ENCODE peak calls at places on chromosomes 3 and 15, in seven cellular contexts. H is cardiac muscle cell; D is mucosa of descending colon; Y is right atrium auricular region; K is activated CD8-positive, alpha-beta T cell treated with anti-CD3 and anti-CD28 coated beads for 36 hours; B is fibroblast of the aortic adventitia; M is A549. F is an unnamed sample.

GRCh38 chr3:136882575-136882974 is 20.6 kb downstream of the NCK1 start:
- DNase-seq in H (no peak), D (no peak), Y (no peak), K (no peak), B (no peak), M (no peak), F (no peak)

GRCh38 chr15:80034633-80035032 is 24.8 kb upstream of the ZFAND6 start:
- DNase-seq in H (no peak), D (no peak), Y (no peak), K (no peak), B (no peak), M (no peak), F (no peak)

GRCh38 chr3:165195628-165196576 is at the start of gene SLITRK3:
- DNase-seq in H (peak), D (no peak), Y (no peak), K (no peak), B (no peak), M (no peak), F (peak)

GRCh38 chr3:13069495-13069894 is 3.7 kb downstream of the IQSEC1 start:
- DNase-seq in H (no peak), D (no peak), Y (no peak), K (peak), B (no peak), M (no peak), F (no peak)

GRCh38 chr3:54262541-54262940 is 140.2 kb downstream of the CACNA2D3 start:
- DNase-seq in H (no peak), D (no peak), Y (no peak), K (no peak), B (no peak), M (no peak), F (no peak)

GRCh38 chr3:149342413-149343340 is 9.2 kb upstream of the TM4SF18 start:
- DNase-seq in H (no peak), D (no peak), Y (no peak), K (no peak), B (peak), M (no peak), F (no peak)

GRCh38 chr3:50639055-50639494 is 22.1 kb downstream of the MAPKAPK3 start:
- DNase-seq in H (no peak), D (no peak), Y (no peak), K (no peak), B (peak), M (no peak), F (no peak)

GRCh38 chr3:21944251-21944650 is 193.2 kb upstream of the ZNF385D start:
- DNase-seq in H (peak), D (no peak), Y (no peak), K (no peak), B (peak), M (no peak), F (no peak)

GRCh38 chr3:73389104-73389809 is 235.5 kb downstream of the PDZRN3 start:
- DNase-seq in H (no peak), D (no peak), Y (no peak), K (no peak), B (peak), M (no peak), F (no peak)

GRCh38 chr15:52180196-52180835 is 10.9 kb downstream of the GNB5 start:
- DNase-seq in H (no peak), D (peak), Y (no peak), K (peak), B (no peak), M (no peak), F (no peak)

GRCh38 chr3:187914231-187914630 is 169.0 kb upstream of the BCL6 start:
- DNase-seq in H (peak), D (no peak), Y (no peak), K (no peak), B (no peak), M (no peak), F (no peak)

GRCh38 chr3:72339750-72340025 is 508.6 kb downstream of the SHQ1 start:
- DNase-seq in H (no peak), D (no peak), Y (no peak), K (no peak), B (no peak), M (no peak), F (no peak)

GRCh38 chr15:52567886-52568568 is 803 bp downstream of the ARPP19 start:
- DNase-seq in H (no peak), D (peak), Y (no peak), K (peak), B (peak), M (peak), F (peak)

GRCh38 chr3:105835606-105836005 is 33.2 kb downstream of the CBLB start:
- DNase-seq in H (no peak), D (no peak), Y (no peak), K (no peak), B (no peak), M (no peak), F (no peak)

GRCh38 chr3:64387688-64388087 is 162.4 kb upstream of the PRICKLE2 start:
- DNase-seq in H (no peak), D (no peak), Y (no peak), K (no peak), B (no peak), M (no peak), F (no peak)

GRCh38 chr3:101303089-101303731 is 17.2 kb downstream of the IMPG2 start:
- DNase-seq in H (no peak), D (no peak), Y (no peak), K (no peak), B (peak), M (no peak), F (no peak)

DNA sequence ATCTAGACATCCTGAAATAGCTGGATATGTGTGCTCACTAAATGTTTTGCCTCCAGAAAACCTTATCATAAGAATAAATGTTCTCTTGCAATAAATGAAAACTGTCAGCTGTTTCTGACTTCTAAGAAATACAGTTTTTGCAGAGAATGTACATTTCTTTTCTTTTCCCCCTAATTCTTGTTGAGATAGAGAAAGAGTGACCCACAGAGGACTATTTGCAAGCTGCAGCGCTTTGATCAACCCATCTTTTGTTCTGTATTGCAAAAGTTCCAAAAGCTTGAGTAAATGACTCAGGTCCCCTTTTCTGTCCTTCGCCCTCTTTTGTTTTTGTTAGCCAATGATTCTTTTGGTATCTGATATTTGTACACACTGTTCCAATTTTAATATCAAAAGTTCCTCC is 141.9 kb downstream of the BBX start:
- DNase-seq in H (no peak), D (no peak), Y (no peak), K (no peak), B (no peak), M (no peak), F (no peak)
- TF ChIP-seq CTCF in H (no peak), D (no peak), Y (no peak), K (no peak), B (no peak), M (no peak), F (no peak)

GRCh38 chr3:191238321-191238817 is 39.3 kb downstream of the OSTN start:
- DNase-seq in H (no peak), D (no peak), Y (no peak), K (no peak), B (peak), M (no peak), F (no peak)

GRCh38 chr3:191240432-191240831 is 41.4 kb downstream of the OSTN start:
- DNase-seq in H (no peak), D (no peak), Y (no peak), K (no peak), B (no peak), M (no peak), F (no peak)

GRCh38 chr3:191246628-191247027 is 47.6 kb downstream of the OSTN start:
- DNase-seq in H (no peak), D (no peak), Y (no peak), K (no peak), B (peak), M (peak), F (no peak)

GRCh38 chr3:191239439-191240035 is 40.5 kb downstream of the OSTN start:
- DNase-seq in H (no peak), D (no peak), Y (no peak), K (no peak), B (peak), M (no peak), F (no peak)

DNA sequence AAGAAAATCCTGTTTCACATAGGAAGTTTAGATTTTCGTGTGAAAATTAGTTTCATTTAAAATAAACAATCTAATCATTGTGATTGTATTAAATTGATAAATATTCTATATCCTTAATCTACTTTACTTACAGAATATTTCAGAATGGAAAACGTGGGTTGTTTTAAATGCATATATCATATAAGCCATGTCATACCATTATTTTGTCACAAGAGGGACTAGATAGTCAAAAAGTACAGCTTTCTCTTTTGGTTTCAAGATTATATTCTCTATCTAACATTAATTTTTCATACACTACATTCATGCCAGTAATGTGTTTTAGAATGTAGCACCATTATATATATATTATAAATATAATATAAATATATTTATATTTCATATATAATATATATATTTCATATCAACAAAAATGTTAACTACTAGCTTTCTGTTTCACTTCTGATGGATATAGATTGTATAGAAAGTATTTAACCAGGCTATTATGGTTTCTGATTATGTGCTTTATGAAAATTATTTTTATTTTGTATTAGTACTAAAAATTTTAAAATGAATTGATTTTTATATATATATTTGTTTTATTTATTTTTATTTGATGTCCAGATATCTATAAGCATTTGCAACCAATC is 45.3 kb downstream of the OSTN start:
- DNase-seq in H (no peak), D (no peak), Y (no peak), K (no peak), B (peak), M (no peak), F (no peak)
- TF ChIP-seq CTCF in H (peak), D (no peak), Y (peak), K (no peak), B (peak), M (peak), F (peak)

GRCh38 chr3:16264708-16265454 is at the start of the genes DPH3 and OXNAD1:
- DNase-seq in H (peak), D (peak), Y (peak), K (peak), B (peak), M (peak), F (peak)
- TF ChIP-seq CTCF in H (no peak), D (no peak), Y (no peak), K (no peak), B (no peak), M (no peak), F (no peak)

GRCh38 chr3:166322394-166322793 is 485.2 kb upstream of the BCHE start:
- DNase-seq in H (no peak), D (no peak), Y (no peak), K (no peak), B (no peak), M (no peak), F (no peak)
- TF ChIP-seq CTCF in H (no peak), D (no peak), Y (no peak), K (no peak), B (no peak), M (no peak), F (no peak)

GRCh38 chr15:60212536-60212935 is 185.2 kb downstream of the ANXA2 start:
- DNase-seq in H (no peak), D (no peak), Y (no peak), K (no peak), B (no peak), M (no peak), F (no peak)
- TF ChIP-seq CTCF in H (no peak), D (no peak), Y (no peak), K (no peak), B (no peak), M (no peak), F (no peak)

DNA sequence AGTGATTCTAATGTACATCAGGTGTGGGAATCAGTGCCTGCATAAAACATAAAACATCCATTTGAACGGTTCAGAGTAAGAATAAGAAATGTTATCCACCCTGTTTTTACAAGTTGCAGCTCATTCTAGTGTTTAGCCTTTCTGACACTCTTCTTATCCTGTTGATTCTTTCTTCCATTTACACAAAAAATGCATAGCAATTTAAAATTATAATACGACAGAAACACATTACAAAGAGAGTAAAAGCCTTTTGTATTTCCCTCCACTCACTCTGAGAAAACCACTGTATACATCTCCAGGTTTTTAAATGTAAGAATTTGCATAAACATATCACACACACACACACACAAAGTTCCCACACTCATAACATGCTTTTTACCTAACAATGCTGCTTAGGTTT is 199.7 kb downstream of the CNTN6 start:
- DNase-seq in H (no peak), D (no peak), Y (no peak), K (no peak), B (no peak), M (no peak), F (no peak)
- TF ChIP-seq CTCF in H (no peak), D (no peak), Y (no peak), K (no peak), B (no peak), M (no peak), F (no peak)

DNA sequence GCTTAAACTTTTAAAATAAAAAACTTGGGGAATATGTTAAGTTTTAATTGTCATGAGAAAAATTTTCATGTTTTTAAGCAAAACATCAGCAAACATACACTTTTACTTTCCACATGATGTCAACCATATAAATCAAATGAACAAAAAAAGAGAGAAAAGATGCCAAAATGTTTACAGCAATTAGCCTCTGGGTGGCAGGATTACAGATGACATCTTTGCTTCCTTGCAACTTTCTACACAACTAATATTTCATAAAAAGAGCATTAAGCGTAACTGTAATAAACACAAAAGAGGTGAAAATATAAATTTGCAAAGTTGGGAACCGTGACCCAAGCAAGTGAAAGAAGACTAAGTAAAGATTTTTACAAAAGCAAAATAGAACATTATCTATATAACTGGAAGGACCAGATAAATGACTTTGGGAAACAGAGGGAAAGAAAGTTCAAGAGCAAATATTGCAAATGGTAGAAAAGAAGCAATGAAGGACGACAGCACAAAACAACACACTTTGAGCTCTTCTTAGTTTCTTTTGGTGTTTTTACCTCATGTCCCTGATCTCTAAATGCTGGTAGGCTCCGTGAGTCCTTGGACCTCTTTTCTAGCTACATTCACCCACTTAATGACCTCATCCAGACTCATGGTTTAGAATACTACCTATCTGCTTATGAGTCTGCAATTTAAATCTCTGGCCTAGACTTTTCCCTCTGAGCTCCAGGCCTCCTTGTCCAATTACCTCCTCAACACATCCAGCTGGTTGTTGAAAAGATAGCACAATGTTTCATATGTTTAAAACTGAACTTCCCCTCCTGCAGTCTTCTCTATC is 9.4 kb downstream of the TP53BP1 start:
- DNase-seq in H (no peak), D (no peak), Y (no peak), K (no peak), B (peak), M (no peak), F (no peak)
- TF ChIP-seq CTCF in H (peak), D (no peak), Y (peak), K (peak), B (peak), M (peak), F (no peak)

DNA sequence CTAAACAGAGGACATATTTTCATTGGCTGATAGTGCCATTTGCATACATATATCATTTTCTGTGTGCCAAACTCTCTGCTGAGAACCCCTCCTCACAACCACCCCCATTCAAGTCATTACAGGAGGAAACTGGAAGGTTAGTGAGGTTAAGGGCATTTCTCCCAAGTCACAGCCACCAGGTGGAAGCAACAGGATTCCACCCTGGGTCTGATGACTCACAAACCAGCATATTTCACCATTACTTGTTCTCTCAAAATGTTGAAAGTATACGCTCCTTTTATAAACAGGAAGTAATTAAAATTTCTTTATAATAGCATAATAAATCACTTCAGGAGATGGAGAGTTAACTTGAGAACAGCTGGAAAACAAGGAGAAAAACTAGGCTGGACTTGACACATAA is 398.6 kb upstream of the WNT5A start:
- DNase-seq in H (no peak), D (no peak), Y (no peak), K (no peak), B (no peak), M (no peak), F (no peak)
- TF ChIP-seq CTCF in H (no peak), D (no peak), Y (no peak), K (no peak), B (no peak), M (no peak), F (no peak)

F was measured in nephron progenitor cell.